ENCODE peak calls at places on chromosome 18, in six cellular contexts. G is A549, I is GM12878, B is ovary, T is H1, N is tibial nerve. O is an unnamed sample.
A peak's percentile ranks its signal among the peaks of the same experiment; 100 is the strongest.

GRCh38 chr18:59344990-59345389 is 14.1 kb downstream of the LMAN1 start:
- DNase-seq in G (no peak), I (no peak), B (no peak), T (no peak), N (no peak), O (no peak)

GRCh38 chr18:67023059-67023458 is 419.2 kb upstream of the CDH19 start:
- DNase-seq in G (no peak), I (no peak), B (no peak), T (no peak), N (no peak), O (no peak)

GRCh38 chr18:47260138-47260923 is 8.9 kb upstream of the SKOR2 start:
- DNase-seq in G (peak; percentile 28), I (no peak), B (no peak), T (no peak), N (no peak), O (no peak)

GRCh38 chr18:1094408-1094807 is 189.7 kb downstream of the ADCYAP1 start:
- DNase-seq in G (no peak), I (no peak), B (no peak), T (no peak), N (no peak), O (no peak)

GRCh38 chr18:44732604-44733003 is 51.9 kb downstream of the SETBP1 start:
- DNase-seq in G (no peak), I (no peak), B (no peak), T (no peak), N (no peak), O (no peak)

GRCh38 chr18:14768241-14768640 is 20.3 kb downstream of the ANKRD30B start:
- DNase-seq in G (no peak), I (no peak), B (no peak), T (no peak), N (no peak), O (no peak)

GRCh38 chr18:60198063-60198462 is 174.5 kb downstream of the MC4R start:
- DNase-seq in G (no peak), I (no peak), B (no peak), T (no peak), N (no peak), O (no peak)

GRCh38 chr18:54647176-54647575 is 56.1 kb downstream of the DYNAP start:
- DNase-seq in G (no peak), I (no peak), B (no peak), T (peak; percentile 15), N (no peak), O (no peak)

GRCh38 chr18:34540897-34541296 is 169.2 kb upstream of the DTNA start:
- DNase-seq in G (no peak), I (no peak), B (no peak), T (no peak), N (no peak), O (no peak)

GRCh38 chr18:54444309-54444914 is 86.7 kb downstream of the C18orf54 start:
- DNase-seq in G (peak; percentile 6), I (no peak), B (peak; percentile 49), T (peak; percentile 58), N (no peak), O (no peak)

GRCh38 chr18:70490008-70490933 is 201.4 kb downstream of the SOCS6 start:
- DNase-seq in G (no peak), I (no peak), B (no peak), T (no peak), N (no peak), O (no peak)

GRCh38 chr18:77762632-77763031 is 513.0 kb downstream of the GALR1 start:
- DNase-seq in G (no peak), I (no peak), B (no peak), T (no peak), N (no peak), O (peak; percentile 47)

GRCh38 chr18:22482948-22483347 is 65.2 kb upstream of the CTAGE1 start:
- DNase-seq in G (no peak), I (no peak), B (no peak), T (no peak), N (no peak), O (no peak)

GRCh38 chr18:9348079-9348671 is 13.6 kb downstream of the TWSG1 start:
- DNase-seq in G (no peak), I (peak; percentile 60), B (no peak), T (no peak), N (no peak), O (no peak)

GRCh38 chr18:50751490-50751889 is 68.3 kb downstream of the MRO start:
- DNase-seq in G (no peak), I (no peak), B (no peak), T (no peak), N (no peak), O (no peak)

GRCh38 chr18:42925036-42925435 is 190.4 kb downstream of the RIT2 start:
- DNase-seq in G (no peak), I (no peak), B (no peak), T (no peak), N (no peak), O (no peak)

GRCh38 chr18:80178935-80179818 is 68.1 kb downstream of the PARD6G start:
- DNase-seq in G (no peak), I (no peak), B (no peak), T (no peak), N (no peak), O (no peak)

GRCh38 chr18:59787998-59788875 is 91.0 kb upstream of the CCBE1 start:
- DNase-seq in G (peak; percentile 10), I (no peak), B (no peak), T (no peak), N (no peak), O (no peak)

GRCh38 chr18:13616525-13617035 is 109.8 kb downstream of the FAM210A start:
- DNase-seq in G (no peak), I (no peak), B (no peak), T (no peak), N (no peak), O (no peak)
- H3K4me1 ChIP-seq in G (no peaks in the 10 kb centered on the region), I (peaks cover 43% of the 10 kb centered on the region), B (no peaks in the 10 kb centered on the region), T (peaks cover 6% of the 10 kb centered on the region), N (peaks cover 15% of the 10 kb centered on the region), O (peaks cover 35% of the 10 kb centered on the region)

DNA sequence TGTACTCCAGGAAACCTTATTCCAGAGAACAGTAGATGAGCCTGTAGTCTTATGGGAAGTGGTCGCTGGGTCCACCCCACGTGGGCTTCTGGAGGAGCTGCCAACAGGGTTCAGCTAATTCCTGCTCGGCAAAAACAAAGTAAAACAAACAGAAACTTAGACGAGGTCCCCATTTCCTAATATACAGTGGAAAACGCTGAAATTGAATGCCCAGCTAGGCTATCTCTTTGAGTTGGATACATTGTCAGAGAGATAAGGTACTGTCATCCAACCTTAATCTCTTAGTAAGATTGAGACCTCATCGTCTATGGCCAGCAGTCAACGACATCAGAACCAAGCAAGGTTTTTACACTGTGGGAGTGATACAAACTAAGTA is 2.1 kb downstream of the EMILIN2 start:
- DNase-seq in G (no peak), I (no peak), B (no peak), T (no peak), N (no peak), O (no peak)
- TF ChIP-seq POLR2A in G (no peak), I (no peak), B (no peak), T (no peak), N (no peak), O (no peak)

GRCh38 chr18:55748227-55748738 is 160.3 kb upstream of the TCF4 start:
- DNase-seq in G (no peak), I (no peak), B (no peak), T (no peak), N (no peak), O (no peak)
- TF ChIP-seq EP300 in G (no peak), I (no peak), B (no peak), T (no peak), N (no peak), O (no peak)

GRCh38 chr18:61991836-61992235 is 99.0 kb upstream of the RNF152 start:
- DNase-seq in G (no peak), I (no peak), B (no peak), T (no peak), N (no peak), O (no peak)
- H3K4me1 ChIP-seq in G (no peaks in the 10 kb centered on the region), I (no peaks in the 10 kb centered on the region), B (peaks cover 7% of the 10 kb centered on the region), T (no peaks in the 10 kb centered on the region), N (peaks cover 15% of the 10 kb centered on the region), O (no peaks in the 10 kb centered on the region)

O was measured in esophagus muscularis mucosa.